ENCODE peak calls at places on chromosomes 13 and 19, in six cellular contexts. U, W, L, C, E and I are unnamed samples.
A peak's percentile ranks its signal among the peaks of the same experiment; 100 is the strongest.

GRCh38 chr13:101035119-101035620 is 360.6 kb upstream of the TMTC4 start:
- DNase-seq in C (no peak), W (no peak), U (no peak), E (no peak), L (no peak), I (no peak)

GRCh38 chr13:42569576-42570344 is 4.2 kb upstream of the TNFSF11 start:
- DNase-seq in W (no peak), C (no peak), L (no peak), E (no peak), U (no peak), I (no peak)

GRCh38 chr19:15424692-15425272 is 6.0 kb upstream of the AKAP8L start:
- DNase-seq in E (no peak), C (no peak), W (no peak), L (no peak), U (peak; percentile 35), I (no peak)

GRCh38 chr19:48186541-48186991 is 16.1 kb downstream of the ZSWIM9 start:
- DNase-seq in E (no peak), W (no peak), C (no peak), U (no peak), L (no peak), I (no peak)

GRCh38 chr19:41297628-41298326 is 12.2 kb upstream of the CCDC97 start:
- DNase-seq in U (peak; percentile 20), W (no peak), L (no peak), C (no peak), E (no peak), I (no peak)

GRCh38 chr13:58181111-58181510 is 549.6 kb downstream of the PCDH17 start:
- DNase-seq in E (no peak), C (no peak), U (no peak), L (no peak), W (no peak), I (no peak)

GRCh38 chr13:36804588-36804987 is 14.4 kb upstream of the RFXAP start:
- DNase-seq in E (no peak), W (no peak), U (no peak), L (no peak), C (no peak), I (no peak)

GRCh38 chr13:73190477-73190876 is 131.7 kb downstream of the KLF5 start:
- DNase-seq in E (no peak), W (no peak), U (no peak), L (no peak), C (no peak), I (no peak)

GRCh38 chr13:111031531-111031961 is 83.6 kb upstream of the ARHGEF7 start:
- DNase-seq in E (no peak), C (no peak), U (no peak), L (peak; percentile 9), W (peak; percentile 84), I (no peak)

GRCh38 chr13:112434032-112434431 is 57.9 kb downstream of the SPACA7 start:
- DNase-seq in C (no peak), L (peak; percentile 32), U (no peak), E (no peak), W (no peak), I (no peak)

GRCh38 chr19:3175761-3176714 is 2.5 kb upstream of the S1PR4 start:
- DNase-seq in C (no peak), L (peak; percentile 47), E (peak; percentile 97), W (peak; percentile 85), U (peak; percentile 61), I (no peak)

GRCh38 chr19:4539697-4540581 is at the start of gene LRG1:
- DNase-seq in L (peak; percentile 82), W (no peak), U (peak; percentile 69), E (no peak), C (no peak), I (no peak)

GRCh38 chr19:9848060-9848459 is 12.9 kb downstream of the PIN1 start:
- DNase-seq in W (peak; percentile 10), C (no peak), U (no peak), L (peak; percentile 94), E (no peak), I (peak; percentile 28)

GRCh38 chr13:110323986-110324749 is 17.1 kb downstream of the COL4A2 start:
- DNase-seq in W (no peak), L (no peak), C (no peak), U (no peak), E (no peak), I (no peak)

GRCh38 chr13:90272356-90272755 is 1075.1 kb upstream of the MIR17HG start:
- DNase-seq in W (no peak), L (no peak), E (peak; percentile 88), C (no peak), U (no peak), I (no peak)

GRCh38 chr19:48501446-48501960 is 10.1 kb downstream of the LMTK3 start:
- DNase-seq in W (no peak), E (peak; percentile 95), C (peak; percentile 44), L (peak; percentile 96), U (peak; percentile 92), I (no peak)

GRCh38 chr19:2589441-2589840 is 113.1 kb downstream of the GNG7 start:
- DNase-seq in C (no peak), U (no peak), E (no peak), L (no peak), W (no peak), I (no peak)

GRCh38 chr19:47698631-47699359 is 14.4 kb upstream of the EHD2 start:
- DNase-seq in E (no peak), L (peak; percentile 54), W (no peak), C (no peak), U (no peak), I (no peak)

GRCh38 chr13:99982021-99982740 is 597 bp downstream of the ZIC2 start:
- DNase-seq in W (no peak), C (no peak), L (peak; percentile 62), U (peak; percentile 54), E (no peak), I (no peak)

GRCh38 chr13:91108315-91108714 is 239.2 kb upstream of the MIR17HG start:
- DNase-seq in E (no peak), C (no peak), U (no peak), L (no peak), W (no peak), I (no peak)

GRCh38 chr19:11814707-11815050 is 606 bp downstream of the ZNF440 start:
- DNase-seq in U (no peak), C (no peak), E (peak; percentile 63), L (no peak), W (peak; percentile 58), I (no peak)

GRCh38 chr13:86425127-86425526 is 625.9 kb upstream of the SLITRK6 start:
- DNase-seq in W (no peak), L (no peak), U (no peak), E (no peak), C (no peak), I (no peak)

GRCh38 chr19:34310494-34310981 is 54.5 kb upstream of the GPI start:
- DNase-seq in E (no peak), C (no peak), U (no peak), W (no peak), L (no peak), I (no peak)

GRCh38 chr13:73934215-73934623 is 200.0 kb downstream of the KLF12 start:
- DNase-seq in U (no peak), E (peak; percentile 37), W (peak; percentile 18), L (no peak), C (no peak), I (no peak)

GRCh38 chr13:66546534-66547379 is 683.4 kb downstream of the PCDH9 start:
- DNase-seq in E (peak; percentile 61), L (no peak), U (no peak), W (peak; percentile 40), C (no peak), I (no peak)

GRCh38 chr13:73416093-73416492 is 357.3 kb downstream of the KLF5 start:
- DNase-seq in C (no peak), W (peak; percentile 15), L (no peak), U (no peak), E (no peak), I (no peak)

GRCh38 chr13:111898956-111899713 is 167.8 kb upstream of the SOX1 start:
- DNase-seq in U (no peak), E (no peak), W (no peak), C (no peak), L (no peak), I (no peak)

GRCh38 chr19:9906475-9907087 is 29.7 kb downstream of the OLFM2 start:
- DNase-seq in C (no peak), L (peak; percentile 62), W (no peak), E (no peak), U (no peak), I (no peak)